ENCODE peak calls at places on chromosomes 11 and 22, in seven cellular contexts. I is HCT116, F is spleen, U is GM23338, P is vagina, G is SK-N-SH, Y is H1. N is an unnamed sample.

GRCh38 chr22:49995059-49995412 is 17.5 kb downstream of the IL17REL start:
- DNase-seq in I (no peak), F (no peak), G (peak), U (no peak), Y (no peak), P (peak), N (no peak)

GRCh38 chr11:13786688-13787087 is 118.2 kb downstream of the FAR1 start:
- DNase-seq in G (no peak), I (no peak), P (no peak), U (no peak), F (no peak), Y (no peak), N (no peak)

GRCh38 chr11:81989093-81989492 is 744.6 kb downstream of the FAM181B start:
- DNase-seq in U (no peak), Y (no peak), G (no peak), P (no peak), I (no peak), F (no peak), N (no peak)

GRCh38 chr11:70432065-70432464 is 33.7 kb downstream of the CTTN start:
- DNase-seq in Y (no peak), I (no peak), P (no peak), G (no peak), U (no peak), F (no peak), N (no peak)

GRCh38 chr11:112113539-112114457 is 27.1 kb downstream of the SDHD start:
- DNase-seq in Y (no peak), F (no peak), G (peak), P (no peak), I (peak), U (peak), N (no peak)

GRCh38 chr11:115170133-115170815 is 333.9 kb downstream of the CADM1 start:
- DNase-seq in I (no peak), G (peak), Y (peak), P (peak), F (no peak), U (peak), N (no peak)

GRCh38 chr11:23023319-23023718 is 163.0 kb upstream of the CCDC179 start:
- DNase-seq in Y (no peak), G (no peak), U (no peak), P (no peak), F (no peak), I (no peak), N (no peak)

GRCh38 chr11:117259417-117259816 is 26.9 kb downstream of the RNF214 start:
- DNase-seq in Y (no peak), U (no peak), I (no peak), G (no peak), P (no peak), F (no peak), N (no peak)

GRCh38 chr11:3803726-3804510 is 4.4 kb upstream of the PGAP2 start:
- DNase-seq in I (no peak), U (no peak), F (no peak), G (no peak), Y (no peak), P (no peak), N (no peak)

GRCh38 chr11:33636104-33636503 is 64.5 kb downstream of the C11orf91 start:
- DNase-seq in P (peak), G (no peak), I (no peak), Y (no peak), F (no peak), U (no peak), N (no peak)

GRCh38 chr11:121500275-121500674 is 47.5 kb upstream of the SORL1-AS1 start:
- DNase-seq in I (no peak), P (no peak), U (no peak), Y (no peak), F (no peak), G (no peak), N (no peak)

GRCh38 chr22:46105494-46106278 is 44.6 kb upstream of the PPARA start:
- DNase-seq in G (no peak), P (no peak), U (no peak), F (no peak), I (no peak), Y (no peak), N (peak)

GRCh38 chr11:126636911-126637799 is 281.7 kb downstream of the ST3GAL4 start:
- DNase-seq in P (no peak), I (no peak), U (no peak), F (no peak), G (no peak), Y (no peak), N (no peak)

GRCh38 chr22:19843107-19843856 is 11.4 kb downstream of the GNB1L start:
- DNase-seq in I (no peak), F (no peak), G (no peak), U (no peak), P (no peak), Y (no peak), N (peak)

GRCh38 chr11:117094776-117095175 is 3.5 kb downstream of the SIK3 start:
- DNase-seq in G (no peak), U (peak), Y (no peak), I (no peak), P (no peak), F (no peak), N (no peak)

GRCh38 chr11:96149743-96150555 is 193.0 kb downstream of the MAML2 start:
- DNase-seq in G (no peak), U (no peak), P (no peak), F (no peak), I (no peak), Y (no peak), N (no peak)

GRCh38 chr11:78504708-78505107 is 70.0 kb downstream of the NARS2 start:
- DNase-seq in F (no peak), Y (no peak), P (no peak), I (no peak), U (no peak), G (no peak), N (no peak)

GRCh38 chr11:23509023-23509422 is 648.7 kb upstream of the CCDC179 start:
- DNase-seq in Y (no peak), G (no peak), I (no peak), P (no peak), U (no peak), F (no peak), N (no peak)

GRCh38 chr22:18055619-18056160 is 22.1 kb upstream of the PEX26 start:
- DNase-seq in Y (no peak), U (no peak), G (no peak), F (peak), I (no peak), P (no peak), N (no peak)

GRCh38 chr22:18057568-18058209 is 20.1 kb upstream of the PEX26 start:
- DNase-seq in Y (no peak), I (peak), P (no peak), G (no peak), U (no peak), F (peak), N (peak)

GRCh38 chr22:18056802-18057474 is 20.9 kb upstream of the PEX26 start:
- DNase-seq in F (peak), I (no peak), U (no peak), P (no peak), G (no peak), Y (no peak), N (no peak)

GRCh38 chr22:18058770-18059169 is 19.0 kb upstream of the PEX26 start:
- DNase-seq in P (no peak), Y (no peak), I (no peak), F (peak), G (no peak), U (no peak), N (no peak)

DNA sequence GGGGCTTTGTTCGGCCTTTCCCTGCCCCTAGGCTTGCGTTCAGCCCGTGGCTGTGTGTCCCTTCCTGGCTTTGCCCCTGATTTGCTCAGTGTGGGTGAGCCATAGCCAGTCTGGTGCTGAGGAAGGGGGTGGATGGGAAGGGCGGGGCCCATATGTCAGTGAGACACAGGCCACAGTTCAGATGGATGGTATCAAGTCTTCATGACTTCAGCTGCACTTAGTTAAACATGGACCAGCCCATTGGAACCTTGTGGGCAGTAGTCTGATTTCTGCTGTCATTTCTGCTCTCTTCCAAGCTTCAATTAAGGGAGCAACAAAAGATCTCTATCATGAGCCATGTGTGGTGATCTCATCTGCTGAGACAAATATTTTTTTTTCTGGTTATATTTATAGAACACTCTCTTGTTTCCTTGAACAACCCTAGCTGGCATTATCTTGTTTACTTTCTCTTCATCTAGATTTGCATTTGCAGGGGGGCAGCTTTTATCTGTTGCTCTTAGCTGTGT is 21.6 kb upstream of the PEX26 start:
- DNase-seq in Y (no peak), U (no peak), I (no peak), F (peak), P (no peak), G (peak), N (no peak)
- TF ChIP-seq POLR2AphosphoS5 in Y (no peak), U (no peak), I (no peak), F (peak), P (peak), G (peak), N (no peak)

DNA sequence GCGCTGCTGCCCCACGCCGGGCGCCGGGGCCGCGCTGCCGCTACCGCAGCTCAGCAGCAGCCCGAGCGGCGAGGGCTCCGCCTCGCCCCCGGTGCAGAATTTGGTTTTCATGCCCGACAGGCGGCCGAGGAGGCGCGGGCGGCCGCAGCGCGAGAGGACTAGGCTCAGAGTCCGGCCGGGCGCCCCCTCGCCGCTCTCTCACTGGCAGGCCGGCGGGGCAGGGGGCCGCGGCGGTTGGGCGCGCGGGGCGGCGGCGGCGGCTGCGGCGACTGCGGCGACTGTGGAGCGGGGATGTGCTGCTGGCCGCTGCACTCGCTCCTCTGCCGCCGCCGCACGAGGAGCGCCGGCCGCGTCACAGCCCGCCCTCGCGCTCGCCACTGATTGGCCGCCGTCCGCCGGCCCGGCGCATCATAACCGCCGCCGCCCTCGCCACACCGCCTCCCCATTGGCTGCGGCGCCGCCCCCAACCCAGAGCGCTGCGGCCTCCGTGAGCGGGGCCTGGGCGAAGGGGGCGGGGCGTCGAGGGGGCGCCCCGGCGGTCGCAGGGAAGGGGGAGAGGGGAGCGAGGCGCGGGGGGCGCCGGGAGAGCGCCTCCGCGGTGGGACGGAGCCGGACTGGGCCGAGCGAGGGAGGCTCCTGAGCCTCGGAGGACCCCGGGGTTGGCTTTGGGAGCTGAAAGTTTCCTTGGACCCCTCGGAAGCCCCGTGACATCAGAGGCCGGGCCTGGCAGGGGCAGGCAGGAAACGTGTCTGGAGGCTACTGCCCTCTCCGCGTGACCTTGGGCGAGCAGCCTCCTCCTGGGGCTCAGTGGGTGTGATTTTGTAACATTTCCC is at the start of gene CHKA:
- DNase-seq in F (peak), Y (peak), I (peak), G (peak), U (peak), P (no peak), N (peak)
- TF ChIP-seq POLR2AphosphoS5 in F (peak), Y (no peak), I (peak), G (peak), U (peak), P (peak), N (peak)

GRCh38 chr11:68763181-68763721 is 11.9 kb upstream of the TESMIN start:
- DNase-seq in G (peak), P (no peak), U (peak), I (no peak), F (no peak), Y (no peak), N (no peak)
- TF ChIP-seq POLR2AphosphoS5 in G (no peak), P (no peak), U (no peak), I (no peak), F (no peak), Y (no peak), N (no peak)

DNA sequence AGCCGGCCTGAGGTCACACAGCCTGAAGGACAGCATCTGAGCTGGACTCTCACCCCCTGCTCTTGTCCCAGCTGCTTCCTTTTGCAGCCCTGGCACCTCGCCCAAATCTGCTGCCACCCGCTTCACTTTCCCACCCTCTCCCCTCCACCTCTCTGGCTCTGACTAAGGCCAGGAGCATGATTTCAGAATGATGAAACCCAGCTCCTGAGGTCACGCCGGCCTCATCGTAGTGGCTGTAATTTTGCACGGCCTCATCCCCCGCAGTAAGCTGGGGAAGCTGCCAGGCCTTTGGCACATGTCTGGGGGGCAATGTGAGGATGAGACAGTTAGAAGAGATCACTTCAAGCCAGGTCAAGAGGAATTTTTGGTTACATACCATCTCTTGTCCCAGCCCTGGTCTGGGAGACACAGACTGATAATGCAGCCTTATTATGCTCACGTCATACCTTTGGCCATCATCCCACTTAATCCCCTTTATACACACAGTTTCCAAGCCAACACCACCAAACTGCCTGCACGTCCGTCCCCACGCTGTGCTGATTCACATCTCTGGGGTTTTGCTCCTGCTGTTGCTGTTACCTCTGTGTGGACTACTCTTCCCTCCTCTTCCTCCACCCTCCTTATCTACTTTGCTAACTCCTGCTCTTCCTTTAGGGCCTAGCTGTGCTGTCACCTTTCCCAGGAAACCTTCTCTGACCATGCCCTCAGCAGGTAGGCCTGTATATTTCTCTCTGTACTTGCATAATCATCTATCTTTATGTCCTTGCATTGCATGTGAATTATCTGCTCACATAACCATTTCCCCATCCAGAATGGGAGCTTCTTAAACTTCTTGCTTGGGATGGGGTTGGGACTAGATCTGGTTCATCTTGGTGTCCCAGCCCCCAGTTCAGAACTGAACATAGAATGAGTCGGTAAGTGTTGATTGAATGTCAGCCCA is 58.0 kb downstream of the CHRDL2 start:
- DNase-seq in I (no peak), P (no peak), G (peak), Y (peak), U (no peak), F (peak), N (peak)
- TF ChIP-seq POLR2AphosphoS5 in I (no peak), P (peak), G (no peak), Y (no peak), U (no peak), F (peak), N (peak)

GRCh38 chr11:62851807-62852522 is 12.6 kb upstream of the WDR74 start:
- DNase-seq in P (no peak), Y (no peak), U (peak), G (no peak), F (no peak), I (no peak), N (no peak)
- TF ChIP-seq POLR2AphosphoS5 in P (no peak), Y (peak), U (no peak), G (no peak), F (no peak), I (no peak), N (no peak)

GRCh38 chr11:46692450-46692849 is 8.0 kb downstream of the ARHGAP1 start:
- DNase-seq in F (no peak), P (no peak), G (no peak), I (no peak), U (no peak), Y (no peak), N (no peak)

GRCh38 chr11:46682773-46683752 is 17.4 kb downstream of the ARHGAP1 start:
- DNase-seq in U (no peak), F (peak), G (no peak), Y (no peak), P (no peak), I (peak), N (no peak)

GRCh38 chr11:46690702-46691101 is 9.7 kb downstream of the ARHGAP1 start:
- DNase-seq in P (no peak), Y (no peak), G (no peak), U (no peak), F (no peak), I (no peak), N (no peak)

GRCh38 chr11:46684364-46684763 is 16.1 kb downstream of the ARHGAP1 start:
- DNase-seq in I (no peak), Y (no peak), G (no peak), P (no peak), F (no peak), U (no peak), N (no peak)

DNA sequence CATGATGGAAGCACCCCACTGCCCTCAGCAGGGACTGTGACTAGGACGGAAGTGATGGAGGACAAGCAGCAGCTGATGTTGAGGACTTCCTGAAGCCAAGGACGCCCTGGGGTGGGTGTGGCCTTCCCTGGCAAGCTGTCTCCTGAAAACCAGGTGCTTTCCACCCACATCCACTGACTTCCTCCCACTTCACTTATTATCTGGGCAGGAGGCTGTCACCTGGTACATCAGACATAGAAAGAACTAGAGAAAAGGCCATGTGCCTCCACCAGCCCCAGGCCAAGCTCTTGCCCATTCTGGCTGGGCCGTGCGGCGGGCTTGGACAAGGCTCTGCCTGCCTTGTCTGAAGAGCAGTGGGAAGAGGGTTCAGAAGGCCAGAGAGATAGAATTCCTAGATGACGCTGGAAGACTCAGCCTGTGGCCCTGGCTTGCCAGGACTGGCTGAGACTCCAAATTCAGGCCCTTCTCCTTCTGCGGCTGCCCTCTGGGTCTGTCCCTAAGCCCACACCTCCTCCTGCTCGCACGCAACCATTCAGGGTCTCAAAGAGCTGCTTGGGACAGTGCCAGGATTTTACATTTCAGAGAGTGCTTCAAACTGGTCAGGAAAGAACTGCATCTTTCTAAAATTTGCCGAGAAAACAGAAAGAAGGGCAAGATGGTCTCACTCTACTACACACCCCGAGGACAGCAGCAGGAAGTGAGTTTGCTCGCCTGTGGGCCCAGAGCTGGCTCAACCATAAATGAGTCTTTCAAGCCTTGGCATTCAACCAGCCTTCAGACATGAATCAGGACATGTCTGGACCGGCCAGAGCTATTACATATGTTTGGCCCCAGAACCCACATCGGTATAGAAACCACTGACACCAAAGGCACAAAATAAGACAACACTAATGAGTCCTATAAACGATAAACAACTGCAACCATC is 13.3 kb downstream of the ARHGAP1 start:
- DNase-seq in F (no peak), P (no peak), G (no peak), Y (no peak), U (no peak), I (no peak), N (no peak)
- TF ChIP-seq POLR2AphosphoS5 in F (peak), P (no peak), G (no peak), Y (no peak), U (no peak), I (no peak), N (no peak)

DNA sequence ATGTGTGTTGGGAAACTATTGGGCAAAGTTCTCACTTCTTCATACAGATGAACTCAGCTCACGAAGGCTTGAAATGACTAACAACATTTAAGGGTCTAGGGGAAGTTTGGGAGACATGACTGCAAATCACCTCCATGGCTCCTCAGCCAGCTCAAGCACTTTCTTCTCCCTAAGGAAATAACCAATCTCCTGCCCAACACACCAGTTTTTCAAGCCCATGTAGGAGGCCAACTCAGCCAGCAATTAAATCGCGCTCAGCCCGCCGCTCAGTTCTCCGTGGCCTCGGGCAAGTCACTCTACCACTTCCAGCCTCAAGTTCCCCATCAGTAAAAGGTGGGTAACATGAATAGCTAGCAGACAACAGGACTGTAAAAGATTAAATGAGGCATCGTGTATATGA is 814 bp downstream of the POLDIP3 start:
- DNase-seq in P (no peak), U (no peak), F (no peak), Y (no peak), I (no peak), G (no peak), N (no peak)
- TF ChIP-seq POLR2AphosphoS5 in P (no peak), U (no peak), F (no peak), Y (no peak), I (no peak), G (no peak), N (no peak)